ENCODE peak calls at places on chromosomes 3 and 15, in eight cellular contexts. W, N, H, J, O, P, C and S are unnamed samples.

GRCh38 chr3:185292238-185292637 is 38.4 kb upstream of the EHHADH start:
- DNase-seq in P (no peak), O (no peak), W (no peak), C (no peak), H (no peak), N (no peak), J (no peak), S (no peak)

GRCh38 chr15:22231603-22232002 is 151.3 kb downstream of the OR4M2 start:
- DNase-seq in O (no peak), J (no peak), W (no peak), H (no peak), C (no peak), P (no peak), N (no peak), S (no peak)

GRCh38 chr15:61834076-61834697 is 226.1 kb downstream of the VPS13C start:
- DNase-seq in O (peak; percentile 81), H (peak; percentile 89), W (peak; percentile 80), P (peak; percentile 77), N (peak; percentile 87), C (peak; percentile 70), J (peak; percentile 69), S (no peak)

GRCh38 chr3:12442654-12443501 is 41.4 kb upstream of the TSEN2 start:
- DNase-seq in W (no peak), J (no peak), O (no peak), H (no peak), C (peak; percentile 27), N (no peak), P (no peak), S (no peak)

GRCh38 chr3:171186817-171187216 is 160.3 kb upstream of the SLC2A2 start:
- DNase-seq in P (no peak), J (no peak), O (no peak), N (no peak), W (no peak), C (no peak), H (no peak), S (no peak)

GRCh38 chr3:150329408-150329807 is 78.7 kb upstream of the TSC22D2 start:
- DNase-seq in N (no peak), W (no peak), P (peak; percentile 9), H (no peak), C (no peak), J (no peak), O (no peak), S (no peak)

GRCh38 chr15:58510715-58511465 is 79.1 kb downstream of the LIPC start:
- DNase-seq in C (peak; percentile 39), P (no peak), H (peak; percentile 84), N (no peak), W (no peak), O (no peak), J (peak; percentile 13), S (no peak)

GRCh38 chr15:98904466-98905048 is 103.0 kb downstream of the PGPEP1L start:
- DNase-seq in C (peak; percentile 85), H (peak; percentile 70), W (peak; percentile 58), O (no peak), N (no peak), P (peak; percentile 59), J (no peak), S (peak; percentile 51)

GRCh38 chr15:86833595-86833994 is 753.9 kb downstream of the AGBL1 start:
- DNase-seq in P (no peak), H (no peak), J (no peak), C (no peak), N (no peak), O (no peak), W (no peak), S (no peak)

GRCh38 chr3:195844671-195845218 is 33.0 kb upstream of the MUC4 start:
- DNase-seq in H (no peak), P (no peak), O (no peak), J (no peak), W (no peak), C (no peak), N (no peak), S (no peak)

GRCh38 chr3:125245521-125245920 is 33.0 kb upstream of the SLC12A8 start:
- DNase-seq in H (no peak), P (no peak), N (no peak), J (no peak), C (no peak), W (no peak), O (no peak), S (no peak)

GRCh38 chr15:47293763-47294162 is 423.5 kb upstream of the SEMA6D start:
- DNase-seq in C (peak; percentile 90), J (no peak), W (no peak), O (peak; percentile 76), H (peak; percentile 92), P (no peak), N (peak; percentile 74), S (no peak)

GRCh38 chr3:111764645-111765091 is 94.4 kb upstream of the PHLDB2 start:
- DNase-seq in N (no peak), P (no peak), J (no peak), O (no peak), W (no peak), H (peak; percentile 72), C (no peak), S (no peak)

GRCh38 chr15:95341686-95342085 is 988.8 kb upstream of the NR2F2 start:
- DNase-seq in H (no peak), W (no peak), O (no peak), J (no peak), C (no peak), P (no peak), N (no peak), S (no peak)

GRCh38 chr3:32616267-32616962 is 45.8 kb upstream of the DYNC1LI1 start:
- DNase-seq in C (no peak), O (no peak), H (no peak), N (no peak), P (no peak), J (no peak), W (no peak), S (no peak)

GRCh38 chr3:69712244-69712643 is 27.0 kb upstream of the MITF start:
- DNase-seq in J (no peak), P (no peak), N (no peak), H (no peak), W (no peak), O (no peak), C (no peak), S (no peak)

GRCh38 chr3:183560607-183561006 is 5.1 kb upstream of the KLHL6 start:
- DNase-seq in C (no peak), N (no peak), O (no peak), P (peak; percentile 64), J (no peak), W (peak; percentile 58), H (peak; percentile 23), S (no peak)

GRCh38 chr3:26840272-26840870 is 217.8 kb downstream of the LRRC3B start:
- DNase-seq in P (no peak), W (no peak), J (no peak), O (no peak), H (no peak), C (no peak), N (no peak), S (no peak)

GRCh38 chr3:195441476-195441970 is 1.3 kb downstream of the ACAP2 start:
- DNase-seq in W (no peak), C (no peak), P (no peak), N (no peak), O (no peak), H (no peak), J (no peak), S (no peak)

GRCh38 chr15:92623435-92623834 is 32.1 kb downstream of the FAM174B start:
- DNase-seq in O (no peak), H (no peak), N (no peak), P (no peak), J (no peak), W (no peak), C (no peak), S (no peak)

GRCh38 chr3:48120223-48120622 is 68.0 kb downstream of the CDC25A start:
- DNase-seq in O (no peak), C (no peak), H (no peak), P (no peak), J (no peak), N (no peak), W (no peak), S (no peak)

GRCh38 chr15:31435891-31436628 is 109.4 kb downstream of the KLF13 start:
- DNase-seq in H (no peak), N (no peak), W (no peak), P (peak; percentile 60), O (no peak), C (no peak), J (no peak), S (no peak)

GRCh38 chr15:29692527-29692926 is 129.7 kb downstream of the TJP1 start:
- DNase-seq in O (no peak), H (peak; percentile 27), N (no peak), C (no peak), J (no peak), P (no peak), W (no peak), S (no peak)
- TF ChIP-seq CTCF in O (no peak), H (peak; percentile 58), N (no peak), C (peak; percentile 46), J (no peak), P (peak; percentile 18), W (peak; percentile 59), S (no peak)

DNA sequence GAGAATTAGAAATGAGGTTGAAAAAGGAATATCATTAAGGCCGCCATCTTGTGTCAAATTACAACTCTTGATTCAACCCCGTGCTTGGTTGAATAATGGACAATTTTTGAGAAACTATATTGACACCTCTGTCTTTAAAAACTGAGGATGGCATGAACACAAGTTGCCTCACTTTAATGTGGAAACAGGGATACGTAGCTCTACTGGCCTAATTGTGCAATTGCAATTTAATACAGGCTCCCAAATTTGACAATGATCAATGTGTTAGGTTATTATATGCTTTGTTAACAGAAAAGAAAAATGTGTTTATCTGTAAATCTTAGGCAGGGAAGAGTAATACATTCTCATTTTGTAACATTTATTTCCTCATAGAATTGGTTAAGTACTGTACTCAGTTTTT is 77.1 kb upstream of the MCTP2 start:
- DNase-seq in O (no peak), W (no peak), C (no peak), H (no peak), J (no peak), N (no peak), P (no peak), S (no peak)
- TF ChIP-seq CTCF in O (no peak), W (peak; percentile 48), C (peak; percentile 16), H (no peak), J (no peak), N (no peak), P (no peak), S (no peak)

DNA sequence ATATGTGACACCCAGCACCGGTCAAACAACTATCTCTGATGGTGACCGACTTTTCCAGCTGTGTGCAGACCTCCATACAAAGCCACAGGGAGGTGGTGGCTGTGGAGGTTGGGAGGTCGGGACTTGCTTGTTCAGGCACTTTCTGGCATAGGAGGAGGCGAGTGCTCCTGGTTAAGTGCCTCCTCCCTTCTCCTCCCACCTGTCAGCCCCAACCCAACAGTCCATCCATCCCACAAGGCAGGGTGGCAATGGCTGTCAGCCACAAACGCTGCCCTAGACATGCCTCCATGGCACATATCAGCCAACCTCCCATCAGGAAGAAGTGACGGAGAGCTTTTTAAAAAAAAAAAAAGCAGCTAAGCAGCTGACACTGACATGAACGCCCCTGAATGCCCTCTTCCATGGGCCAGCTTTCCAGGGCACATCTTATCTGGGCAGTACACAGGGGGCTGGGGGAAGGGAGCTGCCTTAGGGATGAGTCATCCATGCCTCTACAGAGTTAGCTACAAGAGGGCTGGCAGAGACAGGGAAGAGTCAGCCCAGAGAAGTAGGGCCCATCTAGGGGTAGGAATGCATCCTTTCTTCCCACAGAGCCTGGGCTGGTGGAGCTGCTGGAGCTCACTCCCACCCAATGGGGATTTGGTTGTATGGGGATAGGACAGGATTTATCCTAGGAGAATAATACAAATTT is 41.2 kb downstream of the CCDC12 start:
- DNase-seq in H (peak; percentile 94), C (peak; percentile 98), P (no peak), W (peak; percentile 91), J (no peak), N (no peak), O (peak; percentile 76), S (no peak)
- TF ChIP-seq CTCF in H (peak; percentile 83), C (peak; percentile 97), P (no peak), W (peak; percentile 73), J (no peak), N (peak; percentile 59), O (peak; percentile 53), S (no peak)

GRCh38 chr15:38490231-38490630 is 36.3 kb downstream of the FAM98B start:
- DNase-seq in W (no peak), O (no peak), P (no peak), N (no peak), C (peak; percentile 21), H (peak; percentile 50), J (no peak), S (no peak)
- TF ChIP-seq CTCF in W (no peak), O (no peak), P (no peak), N (no peak), C (no peak), H (no peak), J (no peak), S (no peak)